ENCODE peak calls at places on chromosomes 2 and 18, in four cellular contexts. G, O, W and E are unnamed samples.

GRCh38 chr18:66560092-66560491 is 43.8 kb downstream of the CDH19 start:
- DNase-seq in W (no peak), O (peak; percentile 4), G (peak; percentile 40), E (peak; percentile 1)

GRCh38 chr2:14408695-14409094 is 223.8 kb upstream of the LRATD1 start:
- DNase-seq in G (no peak), W (no peak), O (no peak), E (no peak)

GRCh38 chr18:28108801-28109200 is 68.1 kb downstream of the CDH2 start:
- DNase-seq in O (no peak), W (no peak), G (peak; percentile 56), E (no peak)

GRCh38 chr2:46549159-46549902 is 70.0 kb downstream of the TMEM247 start:
- DNase-seq in W (peak; percentile 55), O (no peak), G (no peak), E (no peak)

GRCh38 chr2:54457326-54458023 is 1.3 kb downstream of the SPTBN1 start:
- DNase-seq in W (no peak), G (peak; percentile 58), O (no peak), E (peak; percentile 46)

GRCh38 chr18:56661414-56662101 is 10.4 kb downstream of the WDR7 start:
- DNase-seq in O (no peak), W (no peak), G (peak; percentile 21), E (no peak)

GRCh38 chr18:52999633-53000032 is 659.6 kb downstream of the DCC start:
- DNase-seq in W (no peak), G (no peak), O (no peak), E (no peak)

GRCh38 chr2:55155764-55156221 is 76.3 kb downstream of the CLHC1 start:
- DNase-seq in O (no peak), W (no peak), G (peak; percentile 90), E (no peak)

GRCh38 chr18:58025733-58026132 is 18.3 kb upstream of the NEDD4L start:
- DNase-seq in W (no peak), G (no peak), O (no peak), E (no peak)

GRCh38 chr2:231894566-231895380 is 31.4 kb downstream of the NPPC start:
- DNase-seq in G (no peak), W (no peak), O (no peak), E (no peak)

GRCh38 chr2:157197848-157198247 is 59.7 kb upstream of the GALNT5 start:
- DNase-seq in O (no peak), G (no peak), W (no peak), E (no peak)

GRCh38 chr18:70260683-70261082 is 28.2 kb upstream of the SOCS6 start:
- DNase-seq in G (no peak), O (no peak), W (no peak), E (no peak)

GRCh38 chr2:218567797-218568189 is 358 bp downstream of the USP37 start:
- DNase-seq in W (peak; percentile 83), O (no peak), G (no peak), E (no peak)